ENCODE peak calls at places on chromosome 4, in ten cellular contexts. U, G, L, I, B, O, D, V, M and A are unnamed samples.

GRCh38 chr4:184322328-184323025 is 104.8 kb upstream of the ENPP6 start:
- DNase-seq in U (no peak), G (no peak), L (peak), I (no peak), B (no peak), O (no peak), D (no peak), V (no peak), M (no peak), A (no peak)

GRCh38 chr4:97105716-97106115 is 1037.6 kb downstream of the STPG2 start:
- DNase-seq in U (no peak), G (no peak), L (no peak), I (no peak), B (no peak), O (no peak), D (no peak), V (no peak), M (no peak), A (no peak)

GRCh38 chr4:28973591-28974350 is 1746.4 kb upstream of the PCDH7 start:
- DNase-seq in U (no peak), G (no peak), L (no peak), I (no peak), B (no peak), O (no peak), D (no peak), V (no peak), M (no peak), A (no peak)

GRCh38 chr4:12595986-12596385 is 888.2 kb downstream of the RAB28 start:
- DNase-seq in U (no peak), G (no peak), L (no peak), I (no peak), B (no peak), O (no peak), D (no peak), V (no peak), M (no peak), A (peak)

GRCh38 chr4:139085141-139085540 is 69.6 kb downstream of the NOCT start:
- DNase-seq in U (no peak), G (no peak), L (no peak), I (no peak), B (no peak), O (no peak), D (no peak), V (no peak), M (no peak), A (no peak)

GRCh38 chr4:88613417-88613875 is 21.2 kb downstream of the HERC3 start:
- DNase-seq in U (no peak), G (no peak), L (peak), I (peak), B (no peak), O (no peak), D (peak), V (peak), M (no peak), A (peak)

GRCh38 chr4:6881908-6882307 is 27.7 kb upstream of the TBC1D14 start:
- DNase-seq in U (no peak), G (no peak), L (no peak), I (no peak), B (no peak), O (no peak), D (no peak), V (no peak), M (no peak), A (no peak)

GRCh38 chr4:147096667-147097604 is 151.3 kb upstream of the TTC29 start:
- DNase-seq in U (no peak), G (no peak), L (no peak), I (no peak), B (no peak), O (no peak), D (no peak), V (no peak), M (no peak), A (peak)

GRCh38 chr4:160110891-160111290 is 1008.0 kb downstream of the RAPGEF2 start:
- DNase-seq in U (no peak), G (no peak), L (no peak), I (no peak), B (no peak), O (no peak), D (no peak), V (no peak), M (no peak), A (no peak)

GRCh38 chr4:146585761-146586333 is 52.8 kb upstream of the POU4F2 start:
- DNase-seq in U (no peak), G (no peak), L (no peak), I (no peak), B (no peak), O (no peak), D (no peak), V (no peak), M (no peak), A (peak)

GRCh38 chr4:86035688-86036087 is 324.2 kb downstream of the MAPK10 start:
- DNase-seq in U (no peak), G (no peak), L (no peak), I (no peak), B (no peak), O (no peak), D (no peak), V (no peak), M (no peak), A (no peak)

GRCh38 chr4:157075811-157076577 is at the start of gene GLRB:
- DNase-seq in U (peak), G (no peak), L (no peak), I (no peak), B (peak), O (peak), D (no peak), V (no peak), M (no peak), A (peak)

GRCh38 chr4:140800686-140801085 is 44.5 kb upstream of the TBC1D9 start:
- DNase-seq in U (no peak), G (no peak), L (no peak), I (no peak), B (no peak), O (no peak), D (no peak), V (no peak), M (no peak), A (no peak)

GRCh38 chr4:113957961-113958360 is 21.5 kb downstream of the ARSJ start:
- DNase-seq in U (no peak), G (no peak), L (no peak), I (no peak), B (no peak), O (no peak), D (no peak), V (no peak), M (no peak), A (peak)

GRCh38 chr4:19945979-19946380 is 305.7 kb upstream of the SLIT2 start:
- DNase-seq in U (no peak), G (no peak), L (no peak), I (no peak), B (no peak), O (no peak), D (no peak), V (no peak), M (no peak), A (no peak)

GRCh38 chr4:8118035-8118434 is 40.6 kb downstream of the ABLIM2 start:
- DNase-seq in U (no peak), G (no peak), L (no peak), I (no peak), B (no peak), O (no peak), D (no peak), V (peak), M (no peak), A (no peak)

GRCh38 chr4:99252746-99253145 is 33.7 kb upstream of the ADH6 start:
- DNase-seq in U (no peak), G (no peak), L (no peak), I (no peak), B (no peak), O (no peak), D (no peak), V (no peak), M (no peak), A (no peak)

GRCh38 chr4:52619591-52619931 is 39.5 kb downstream of the USP46 start:
- DNase-seq in U (no peak), G (no peak), L (no peak), I (no peak), B (no peak), O (no peak), D (no peak), V (no peak), M (no peak), A (no peak)

GRCh38 chr4:173243321-173243720 is 74.7 kb downstream of the GALNT7 start:
- DNase-seq in U (no peak), G (no peak), L (no peak), I (no peak), B (no peak), O (no peak), D (no peak), V (no peak), M (no peak), A (no peak)

GRCh38 chr4:120850048-120850599 is 72.4 kb downstream of the PRDM5 start:
- DNase-seq in U (no peak), G (no peak), L (no peak), I (no peak), B (no peak), O (no peak), D (no peak), V (no peak), M (no peak), A (no peak)

GRCh38 chr4:163609046-163609445 is 114.6 kb downstream of the TMA16 start:
- DNase-seq in U (no peak), G (no peak), L (no peak), I (no peak), B (no peak), O (no peak), D (no peak), V (no peak), M (no peak), A (no peak)

GRCh38 chr4:152870605-152871004 is 65.5 kb upstream of the FHDC1 start:
- DNase-seq in U (no peak), G (no peak), L (no peak), I (no peak), B (no peak), O (no peak), D (no peak), V (no peak), M (no peak), A (peak)

GRCh38 chr4:40731792-40732245 is 17.9 kb upstream of the NSUN7 start:
- DNase-seq in U (no peak), G (no peak), L (peak), I (no peak), B (no peak), O (no peak), D (no peak), V (peak), M (no peak), A (no peak)

GRCh38 chr4:148574502-148574901 is 132.3 kb upstream of the NR3C2 start:
- DNase-seq in U (no peak), G (no peak), L (no peak), I (no peak), B (no peak), O (no peak), D (no peak), V (no peak), M (no peak), A (no peak)

GRCh38 chr4:122930877-122931276 is 8.5 kb upstream of the NUDT6 start:
- DNase-seq in U (no peak), G (no peak), L (no peak), I (no peak), B (no peak), O (no peak), D (no peak), V (no peak), M (no peak), A (peak)

GRCh38 chr4:10666616-10667015 is 18.0 kb downstream of the CLNK start:
- DNase-seq in U (no peak), G (no peak), L (no peak), I (no peak), B (no peak), O (no peak), D (no peak), V (no peak), M (no peak), A (no peak)

GRCh38 chr4:155966171-155966570 is 12.5 kb upstream of the CTSO start:
- DNase-seq in U (no peak), G (no peak), L (no peak), I (no peak), B (no peak), O (no peak), D (no peak), V (no peak), M (no peak), A (no peak)

GRCh38 chr4:187268940-187269339 is 545.3 kb upstream of the FAT1 start:
- DNase-seq in U (no peak), G (no peak), L (no peak), I (no peak), B (no peak), O (no peak), D (no peak), V (no peak), M (no peak), A (no peak)

GRCh38 chr4:40573593-40574311 is 55.9 kb downstream of the RBM47 start:
- DNase-seq in U (no peak), G (no peak), L (no peak), I (no peak), B (no peak), O (no peak), D (no peak), V (no peak), M (no peak), A (no peak)

GRCh38 chr4:104491826-104492771 is 2.6 kb downstream of the CXXC4 start:
- DNase-seq in U (no peak), G (no peak), L (no peak), I (no peak), B (no peak), O (no peak), D (no peak), V (no peak), M (no peak), A (peak)

GRCh38 chr4:145734051-145734450 is 54.1 kb downstream of the C4orf51 start:
- DNase-seq in U (no peak), G (peak), L (no peak), I (no peak), B (no peak), O (no peak), D (no peak), V (no peak), M (no peak), A (no peak)

GRCh38 chr4:126306152-126306869 is 991.6 kb downstream of the FAT4 start:
- DNase-seq in U (no peak), G (no peak), L (no peak), I (no peak), B (no peak), O (no peak), D (no peak), V (no peak), M (no peak), A (no peak)

GRCh38 chr4:53122280-53123116 is 243.4 kb downstream of the SCFD2 start:
- DNase-seq in U (no peak), G (no peak), L (no peak), I (no peak), B (no peak), O (no peak), D (no peak), V (no peak), M (no peak), A (no peak)

GRCh38 chr4:181443003-181443402 is 800.2 kb upstream of the TENM3 start:
- DNase-seq in U (no peak), G (no peak), L (no peak), I (no peak), B (no peak), O (no peak), D (no peak), V (no peak), M (no peak), A (no peak)

GRCh38 chr4:100649478-100649877 is 131.7 kb upstream of the EMCN start:
- DNase-seq in U (no peak), G (no peak), L (no peak), I (no peak), B (no peak), O (no peak), D (no peak), V (no peak), M (no peak), A (no peak)

GRCh38 chr4:47368211-47368610 is 95.3 kb downstream of the COMMD8 start:
- DNase-seq in U (no peak), G (no peak), L (no peak), I (no peak), B (no peak), O (no peak), D (no peak), V (no peak), M (no peak), A (no peak)

GRCh38 chr4:168868044-168868855 is 141.8 kb downstream of the CBR4 start:
- DNase-seq in U (no peak), G (no peak), L (no peak), I (no peak), B (no peak), O (no peak), D (no peak), V (no peak), M (no peak), A (no peak)

GRCh38 chr4:73208376-73208775 is 50.2 kb downstream of the ANKRD17 start:
- DNase-seq in U (no peak), G (no peak), L (no peak), I (no peak), B (no peak), O (no peak), D (no peak), V (no peak), M (no peak), A (no peak)